ENCODE peak calls at places on chromosomes 16 and 17, in six cellular contexts. I is HCT116, Q is thoracic aorta, G is A549, H is cardiac muscle cell, Z is brain microvascular endothelial cell. D is an unnamed sample.

GRCh38 chr16:4123617-4124300 is 7.5 kb upstream of the ADCY9 start:
- DNase-seq in I (no peak), G (no peak), Z (peak), Q (no peak), H (no peak), D (no peak)

GRCh38 chr17:778096-778495 is 4.0 kb downstream of the GLOD4 start:
- DNase-seq in I (no peak), H (no peak), Z (no peak), Q (no peak), G (no peak), D (no peak)

GRCh38 chr17:45961206-45961605 is 37.8 kb upstream of the STH start:
- DNase-seq in I (no peak), H (no peak), G (no peak), Z (no peak), Q (no peak), D (no peak)

GRCh38 chr17:8337802-8338744 is 1.6 kb upstream of the ODF4 start:
- DNase-seq in G (no peak), I (no peak), Q (no peak), Z (no peak), H (no peak), D (no peak)

GRCh38 chr17:65418622-65419021 is 142.8 kb downstream of the AXIN2 start:
- DNase-seq in I (no peak), Z (no peak), Q (no peak), H (no peak), G (no peak), D (no peak)

GRCh38 chr17:79405823-79406222 is 205.0 kb downstream of the RBFOX3 start:
- DNase-seq in Q (no peak), H (no peak), Z (no peak), G (no peak), I (no peak), D (no peak)

GRCh38 chr16:14409563-14409962 is 220.5 kb downstream of the PARN start:
- DNase-seq in I (no peak), H (peak), Z (peak), Q (peak), G (peak), D (peak)

GRCh38 chr16:89534147-89534788 is 26.1 kb downstream of the SPG7 start:
- DNase-seq in I (no peak), Z (no peak), G (no peak), Q (no peak), H (peak), D (peak)

GRCh38 chr17:73223626-73224616 is 31.1 kb downstream of the COG1 start:
- DNase-seq in Q (no peak), H (no peak), I (no peak), G (no peak), Z (no peak), D (no peak)

GRCh38 chr17:79699386-79700036 is 31.2 kb upstream of the ENPP7 start:
- DNase-seq in G (no peak), H (no peak), Z (no peak), I (peak), Q (no peak), D (no peak)

GRCh38 chr17:19542247-19542646 is 8.6 kb downstream of the SLC47A1 start:
- DNase-seq in Q (no peak), I (no peak), H (no peak), G (no peak), Z (no peak), D (no peak)

GRCh38 chr16:4273858-4274291 is 1.1 kb upstream of the TFAP4 start:
- DNase-seq in Q (no peak), Z (no peak), I (peak), G (peak), H (peak), D (peak)

GRCh38 chr16:69320731-69321073 is 9.6 kb downstream of the VPS4A start:
- DNase-seq in G (no peak), Z (no peak), I (no peak), H (no peak), Q (no peak), D (no peak)

GRCh38 chr17:79388556-79389295 is 222.1 kb downstream of the RBFOX3 start:
- DNase-seq in I (peak), Z (peak), G (peak), H (peak), Q (no peak), D (peak)

GRCh38 chr16:4477966-4478365 is 1.8 kb downstream of the HMOX2 start:
- DNase-seq in I (peak), Q (no peak), G (no peak), Z (no peak), H (peak), D (no peak)

GRCh38 chr17:82826956-82827355 is 12.9 kb downstream of the ZNF750 start:
- DNase-seq in I (no peak), H (no peak), G (no peak), Q (no peak), Z (no peak), D (no peak)

GRCh38 chr17:33342025-33342424 is 48.9 kb upstream of the ASIC2 start:
- DNase-seq in I (no peak), H (no peak), G (no peak), Z (no peak), Q (no peak), D (no peak)

GRCh38 chr16:8634991-8635736 is 13.7 kb downstream of the METTL22 start:
- DNase-seq in G (peak), Z (peak), I (no peak), H (peak), Q (no peak), D (no peak)

GRCh38 chr16:4414187-4414909 is 2.0 kb downstream of the CORO7 start:
- DNase-seq in I (no peak), G (no peak), Q (no peak), Z (no peak), H (no peak), D (peak)

GRCh38 chr16:57883953-57884654 is 81.8 kb upstream of the KIFC3 start:
- DNase-seq in Z (no peak), H (no peak), I (no peak), Q (no peak), G (no peak), D (no peak)

GRCh38 chr17:47301161-47301560 is 22.6 kb upstream of the EFCAB13 start:
- DNase-seq in H (no peak), I (no peak), Z (no peak), Q (no peak), G (no peak), D (no peak)

GRCh38 chr17:47304191-47304590 is 19.6 kb upstream of the EFCAB13 start:
- DNase-seq in Z (no peak), Q (no peak), G (no peak), I (no peak), H (no peak), D (no peak)

GRCh38 chr17:47300718-47301117 is 23.0 kb upstream of the EFCAB13 start:
- DNase-seq in G (no peak), H (no peak), Q (no peak), Z (no peak), I (no peak), D (no peak)

GRCh38 chr17:47301831-47302230 is 21.9 kb upstream of the EFCAB13 start:
- DNase-seq in G (no peak), Z (no peak), Q (no peak), H (no peak), I (no peak), D (no peak)

GRCh38 chr17:47305302-47305923 is 18.3 kb upstream of the EFCAB13 start:
- DNase-seq in I (no peak), Z (peak), Q (no peak), G (peak), H (peak), D (no peak)
- H3K27ac ChIP-seq in I (no peak), Z (peak), Q (peak), G (peak), H (no peak), D (peak)

GRCh38 chr17:69090365-69090764 is 29.6 kb upstream of the ABCA9 start:
- DNase-seq in Q (no peak), H (no peak), Z (no peak), I (no peak), G (no peak), D (no peak)

GRCh38 chr17:69088643-69089200 is 28.0 kb upstream of the ABCA9 start:
- DNase-seq in Z (no peak), H (no peak), Q (no peak), I (no peak), G (no peak), D (no peak)

GRCh38 chr17:69082696-69083095 is 22.0 kb upstream of the ABCA9 start:
- DNase-seq in H (no peak), Z (no peak), Q (no peak), G (no peak), I (no peak), D (no peak)

GRCh38 chr17:69084911-69085310 is 24.2 kb upstream of the ABCA9 start:
- DNase-seq in Z (no peak), G (peak), H (no peak), Q (no peak), I (peak), D (no peak)
- TF ChIP-seq CTCF in Z (peak), G (no peak), H (peak), Q (peak), I (peak), D (no peak)

GRCh38 chr17:41813039-41813680 is 356 bp downstream of the FKBP10 start:
- DNase-seq in G (no peak), H (no peak), I (no peak), Q (no peak), Z (no peak), D (no peak)

GRCh38 chr17:41811549-41812175 is at the start of gene P3H4:
- DNase-seq in H (peak), Z (peak), I (peak), G (peak), Q (no peak), D (peak)

GRCh38 chr17:41812176-41813038 is at the start of gene FKBP10:
- DNase-seq in G (peak), Q (peak), I (peak), Z (peak), H (peak), D (peak)

GRCh38 chr17:41813699-41814124 is 908 bp downstream of the FKBP10 start:
- DNase-seq in Z (no peak), H (no peak), Q (no peak), I (no peak), G (no peak), D (no peak)

GRCh38 chr17:41810659-41811548 is 845 bp downstream of the P3H4 start:
- DNase-seq in Z (no peak), G (no peak), Q (no peak), I (no peak), H (peak), D (no peak)
- H3K27ac ChIP-seq in Z (peak), G (peak), Q (peak), I (peak), H (peak), D (peak)

DNA sequence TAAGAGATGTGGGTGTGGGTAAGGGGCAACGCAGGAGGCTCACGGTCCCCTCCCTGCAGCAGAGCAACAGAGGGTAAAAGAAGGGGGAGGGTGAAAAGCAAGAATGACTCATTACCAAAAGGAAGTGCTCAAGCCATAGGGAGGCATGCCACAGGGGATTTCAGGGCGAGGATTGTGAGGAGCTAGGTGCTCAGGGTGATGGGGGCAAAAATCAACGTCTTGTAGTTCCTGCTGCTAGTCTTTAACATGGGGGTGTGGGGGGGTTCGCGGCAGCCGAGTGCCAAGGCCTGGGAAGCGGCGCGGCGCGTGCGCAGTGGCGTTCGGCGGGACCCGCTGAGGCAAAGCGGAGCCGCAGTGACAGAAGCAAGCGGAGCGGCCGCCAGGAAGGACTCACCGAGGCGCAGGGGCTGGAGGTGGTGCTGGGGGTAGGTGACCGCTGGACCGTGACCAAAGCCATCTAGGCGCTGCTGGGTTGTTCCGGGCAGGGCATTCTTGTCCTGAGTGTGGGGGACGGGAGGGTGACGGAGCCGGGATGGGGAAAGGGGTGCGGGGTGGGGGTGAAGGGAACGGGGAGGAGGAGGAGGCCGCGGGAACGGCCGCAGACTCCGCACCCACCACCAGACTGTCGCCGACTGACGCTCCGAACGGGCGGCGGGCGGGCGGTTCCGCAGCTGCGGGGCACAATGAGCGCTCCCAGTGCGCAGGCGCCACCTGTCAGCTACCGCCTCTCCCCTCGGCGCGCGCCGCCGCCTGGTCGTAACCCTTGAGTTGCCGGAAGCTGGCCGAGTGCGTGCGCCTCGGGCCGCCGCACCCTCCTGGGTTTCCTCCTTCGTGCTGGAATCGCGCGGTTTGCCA is at the start of gene SSH2:
- DNase-seq in H (peak), Q (peak), I (peak), G (peak), Z (peak), D (peak)
- TF ChIP-seq CTCF in H (no peak), Q (no peak), I (no peak), G (no peak), Z (no peak), D (no peak)

GRCh38 chr17:75649687-75650086 is 16.5 kb downstream of the SMIM5 start:
- DNase-seq in Q (no peak), I (no peak), G (no peak), Z (no peak), H (no peak), D (no peak)

GRCh38 chr17:75645889-75646625 is 12.8 kb downstream of the SMIM5 start:
- DNase-seq in I (peak), Q (no peak), H (no peak), Z (no peak), G (peak), D (peak)

GRCh38 chr17:75646626-75646968 is 13.4 kb downstream of the SMIM5 start:
- DNase-seq in Z (no peak), I (no peak), H (no peak), Q (no peak), G (no peak), D (no peak)

GRCh38 chr17:75647061-75647460 is 13.8 kb downstream of the SMIM5 start:
- DNase-seq in G (no peak), I (no peak), Z (no peak), H (no peak), Q (no peak), D (no peak)

GRCh38 chr17:75647921-75648320 is 14.7 kb downstream of the SMIM5 start:
- DNase-seq in H (no peak), G (no peak), I (no peak), Q (no peak), Z (no peak), D (no peak)
- H3K27ac ChIP-seq in H (no peak), G (peak), I (no peak), Q (no peak), Z (no peak), D (no peak)

GRCh38 chr17:9905902-9906301 is 831 bp upstream of the RCVRN start:
- DNase-seq in I (peak), Z (no peak), Q (no peak), G (peak), H (peak), D (no peak)
- TF ChIP-seq CTCF in I (peak), Z (peak), Q (no peak), G (peak), H (peak), D (peak)

GRCh38 chr17:17972126-17972951 is at the start of the genes DRC3 and TOM1L2:
- DNase-seq in G (peak), Q (peak), Z (peak), H (peak), I (peak), D (peak)

GRCh38 chr17:17966399-17966798 is 5.8 kb downstream of the TOM1L2 start:
- DNase-seq in G (no peak), H (no peak), Z (no peak), Q (no peak), I (no peak), D (no peak)

GRCh38 chr17:17972952-17973254 is 241 bp downstream of the DRC3 start:
- DNase-seq in G (no peak), I (no peak), Q (no peak), Z (no peak), H (no peak), D (no peak)

GRCh38 chr17:17971431-17972125 is 622 bp downstream of the TOM1L2 start:
- DNase-seq in Q (no peak), Z (no peak), I (no peak), H (peak), G (peak), D (no peak)

DNA sequence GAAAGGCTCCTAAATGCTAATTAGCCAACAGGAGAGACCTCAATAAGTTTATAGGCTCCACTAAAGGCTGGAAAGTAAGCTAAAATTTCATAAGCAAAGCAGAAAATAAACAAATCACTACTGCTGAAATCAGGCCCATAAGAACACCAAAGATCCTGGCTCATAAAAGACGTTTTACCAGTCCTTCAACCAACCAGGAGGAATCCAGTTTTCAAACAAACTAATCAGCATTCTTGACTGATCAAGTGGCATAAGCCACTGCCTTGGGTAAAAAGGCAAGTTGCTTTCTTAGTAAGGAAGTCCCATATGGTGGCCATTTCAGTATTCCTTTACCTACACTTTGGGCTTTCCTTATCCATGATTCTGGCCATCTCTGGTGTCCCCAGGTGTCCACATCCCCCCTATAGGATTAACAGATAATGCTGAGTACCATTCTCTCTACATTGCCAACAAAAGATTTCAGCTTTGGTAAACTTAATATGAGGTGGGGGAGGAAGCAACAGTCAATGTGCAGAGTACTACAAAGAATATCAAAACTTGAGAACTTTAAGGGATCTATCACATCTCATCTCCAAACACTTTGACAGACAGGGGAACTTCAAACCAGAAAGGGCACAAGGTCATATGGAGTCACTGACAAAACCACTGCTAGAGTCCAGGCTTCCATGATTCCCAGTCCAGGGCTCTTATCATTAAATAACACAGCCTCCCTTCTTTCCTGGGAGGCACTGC is 1.3 kb downstream of the TOM1L2 start:
- DNase-seq in Z (no peak), I (no peak), G (no peak), Q (no peak), H (no peak), D (no peak)
- H3K27ac ChIP-seq in Z (no peak), I (peak), G (peak), Q (peak), H (peak), D (no peak)

GRCh38 chr16:84048306-84048705 is 5.7 kb upstream of the SLC38A8 start:
- DNase-seq in Q (no peak), G (peak), Z (no peak), I (peak), H (no peak), D (peak)
- TF ChIP-seq CTCF in Q (no peak), G (no peak), Z (peak), I (peak), H (no peak), D (peak)

GRCh38 chr16:67170168-67170947 is at the start of gene NOL3:
- DNase-seq in Z (peak), G (peak), H (peak), I (no peak), Q (peak), D (peak)
- H3K27ac ChIP-seq in Z (peak), G (peak), H (peak), I (peak), Q (peak), D (peak)